ENCODE peak calls at places on chromosomes 1 and 21, in eight cellular contexts. One of them, this sample, is unnamed.

GRCh38 chr1:175702079-175702795 is 41.2 kb downstream of the TNR start:
- DNase-seq in CD8-positive, alpha-beta memory T cell: no peak
- DNase-seq in cardiac muscle cell: peak
- DNase-seq in coronary artery: no peak
- DNase-seq in OCI-LY7: no peak
- DNase-seq in A549: no peak
- DNase-seq in neuronal stem cell: no peak
- DNase-seq in tibial artery: no peak
- DNase-seq in this sample: no peak

GRCh38 chr1:170620164-170620563 is 43.8 kb upstream of the PRRX1 start:
- DNase-seq in CD8-positive, alpha-beta memory T cell: no peak
- DNase-seq in cardiac muscle cell: no peak
- DNase-seq in coronary artery: no peak
- DNase-seq in OCI-LY7: no peak
- DNase-seq in A549: no peak
- DNase-seq in neuronal stem cell: no peak
- DNase-seq in tibial artery: no peak
- DNase-seq in this sample: no peak

GRCh38 chr1:239858058-239858457 is 233.6 kb upstream of the FMN2 start:
- DNase-seq in CD8-positive, alpha-beta memory T cell: no peak
- DNase-seq in cardiac muscle cell: no peak
- DNase-seq in coronary artery: no peak
- DNase-seq in OCI-LY7: no peak
- DNase-seq in A549: peak
- DNase-seq in neuronal stem cell: peak
- DNase-seq in tibial artery: no peak
- DNase-seq in this sample: no peak

GRCh38 chr21:36069713-36070573 is at the start of gene CBR1:
- DNase-seq in CD8-positive, alpha-beta memory T cell: peak
- DNase-seq in cardiac muscle cell: peak
- DNase-seq in coronary artery: peak
- DNase-seq in OCI-LY7: peak
- DNase-seq in A549: peak
- DNase-seq in neuronal stem cell: peak
- DNase-seq in tibial artery: peak
- DNase-seq in this sample: no peak

GRCh38 chr1:29211086-29212030 is 19.4 kb downstream of the MECR start:
- DNase-seq in CD8-positive, alpha-beta memory T cell: no peak
- DNase-seq in cardiac muscle cell: no peak
- DNase-seq in coronary artery: no peak
- DNase-seq in OCI-LY7: no peak
- DNase-seq in A549: no peak
- DNase-seq in neuronal stem cell: no peak
- DNase-seq in tibial artery: no peak
- DNase-seq in this sample: no peak

GRCh38 chr1:218468707-218469106 is 123.6 kb downstream of the TGFB2 start:
- DNase-seq in CD8-positive, alpha-beta memory T cell: no peak
- DNase-seq in cardiac muscle cell: no peak
- DNase-seq in coronary artery: no peak
- DNase-seq in OCI-LY7: no peak
- DNase-seq in A549: no peak
- DNase-seq in neuronal stem cell: no peak
- DNase-seq in tibial artery: no peak
- DNase-seq in this sample: no peak

GRCh38 chr1:218351617-218352438 is 6.7 kb downstream of the TGFB2 start:
- DNase-seq in CD8-positive, alpha-beta memory T cell: no peak
- DNase-seq in cardiac muscle cell: no peak
- DNase-seq in coronary artery: no peak
- DNase-seq in OCI-LY7: no peak
- DNase-seq in A549: peak
- DNase-seq in neuronal stem cell: no peak
- DNase-seq in tibial artery: peak
- DNase-seq in this sample: no peak

GRCh38 chr1:25676488-25676887 is 59.9 kb downstream of the MAN1C1 start:
- DNase-seq in CD8-positive, alpha-beta memory T cell: no peak
- DNase-seq in cardiac muscle cell: no peak
- DNase-seq in coronary artery: no peak
- DNase-seq in OCI-LY7: no peak
- DNase-seq in A549: no peak
- DNase-seq in neuronal stem cell: no peak
- DNase-seq in tibial artery: peak
- DNase-seq in this sample: no peak

GRCh38 chr21:45505416-45506021 is 36.7 kb downstream of the SLC19A1 start:
- DNase-seq in CD8-positive, alpha-beta memory T cell: no peak
- DNase-seq in cardiac muscle cell: no peak
- DNase-seq in coronary artery: no peak
- DNase-seq in OCI-LY7: no peak
- DNase-seq in A549: no peak
- DNase-seq in neuronal stem cell: no peak
- DNase-seq in tibial artery: no peak
- DNase-seq in this sample: no peak

GRCh38 chr21:33936221-33937038 is 20.8 kb upstream of the ATP5PO start:
- DNase-seq in CD8-positive, alpha-beta memory T cell: peak
- DNase-seq in cardiac muscle cell: no peak
- DNase-seq in coronary artery: no peak
- DNase-seq in OCI-LY7: no peak
- DNase-seq in A549: no peak
- DNase-seq in neuronal stem cell: no peak
- DNase-seq in tibial artery: peak
- DNase-seq in this sample: no peak
- H3K4me3 ChIP-seq in CD8-positive, alpha-beta memory T cell: peak
- H3K4me3 ChIP-seq in cardiac muscle cell: no peak
- H3K4me3 ChIP-seq in coronary artery: no peak
- H3K4me3 ChIP-seq in OCI-LY7: no peak
- H3K4me3 ChIP-seq in A549: no peak
- H3K4me3 ChIP-seq in neuronal stem cell: no peak
- H3K4me3 ChIP-seq in tibial artery: no peak
- H3K4me3 ChIP-seq in this sample: no peak

GRCh38 chr1:74430496-74430895 is 81.9 kb downstream of the LRRC53 start:
- DNase-seq in CD8-positive, alpha-beta memory T cell: no peak
- DNase-seq in cardiac muscle cell: no peak
- DNase-seq in coronary artery: no peak
- DNase-seq in OCI-LY7: no peak
- DNase-seq in A549: no peak
- DNase-seq in neuronal stem cell: no peak
- DNase-seq in tibial artery: no peak
- DNase-seq in this sample: no peak

GRCh38 chr1:74432325-74432724 is 80.1 kb downstream of the LRRC53 start:
- DNase-seq in CD8-positive, alpha-beta memory T cell: no peak
- DNase-seq in cardiac muscle cell: no peak
- DNase-seq in coronary artery: no peak
- DNase-seq in OCI-LY7: no peak
- DNase-seq in A549: no peak
- DNase-seq in neuronal stem cell: no peak
- DNase-seq in tibial artery: no peak
- DNase-seq in this sample: no peak

GRCh38 chr1:74437035-74437434 is 75.4 kb downstream of the LRRC53 start:
- DNase-seq in CD8-positive, alpha-beta memory T cell: no peak
- DNase-seq in cardiac muscle cell: no peak
- DNase-seq in coronary artery: no peak
- DNase-seq in OCI-LY7: no peak
- DNase-seq in A549: no peak
- DNase-seq in neuronal stem cell: no peak
- DNase-seq in tibial artery: no peak
- DNase-seq in this sample: no peak

GRCh38 chr1:74436078-74436477 is 76.3 kb downstream of the LRRC53 start:
- DNase-seq in CD8-positive, alpha-beta memory T cell: no peak
- DNase-seq in cardiac muscle cell: no peak
- DNase-seq in coronary artery: no peak
- DNase-seq in OCI-LY7: no peak
- DNase-seq in A549: no peak
- DNase-seq in neuronal stem cell: no peak
- DNase-seq in tibial artery: no peak
- DNase-seq in this sample: no peak
- H3K27ac ChIP-seq in CD8-positive, alpha-beta memory T cell: no peak
- H3K27ac ChIP-seq in cardiac muscle cell: no peak
- H3K27ac ChIP-seq in coronary artery: no peak
- H3K27ac ChIP-seq in OCI-LY7: no peak
- H3K27ac ChIP-seq in A549: no peak
- H3K27ac ChIP-seq in neuronal stem cell: no peak
- H3K27ac ChIP-seq in tibial artery: no peak
- H3K27ac ChIP-seq in this sample: no peak

GRCh38 chr1:178121883-178122282 is 28.0 kb downstream of the RASAL2 start:
- DNase-seq in CD8-positive, alpha-beta memory T cell: no peak
- DNase-seq in cardiac muscle cell: no peak
- DNase-seq in coronary artery: no peak
- DNase-seq in OCI-LY7: no peak
- DNase-seq in A549: no peak
- DNase-seq in neuronal stem cell: peak
- DNase-seq in tibial artery: no peak
- DNase-seq in this sample: no peak

GRCh38 chr1:178115260-178115659 is 21.4 kb downstream of the RASAL2 start:
- DNase-seq in CD8-positive, alpha-beta memory T cell: no peak
- DNase-seq in cardiac muscle cell: no peak
- DNase-seq in coronary artery: no peak
- DNase-seq in OCI-LY7: no peak
- DNase-seq in A549: no peak
- DNase-seq in neuronal stem cell: no peak
- DNase-seq in tibial artery: no peak
- DNase-seq in this sample: no peak

GRCh38 chr1:178122283-178122682 is 28.4 kb downstream of the RASAL2 start:
- DNase-seq in CD8-positive, alpha-beta memory T cell: no peak
- DNase-seq in cardiac muscle cell: no peak
- DNase-seq in coronary artery: no peak
- DNase-seq in OCI-LY7: no peak
- DNase-seq in A549: no peak
- DNase-seq in neuronal stem cell: no peak
- DNase-seq in tibial artery: no peak
- DNase-seq in this sample: no peak

GRCh38 chr1:178120088-178120487 is 26.2 kb downstream of the RASAL2 start:
- DNase-seq in CD8-positive, alpha-beta memory T cell: no peak
- DNase-seq in cardiac muscle cell: no peak
- DNase-seq in coronary artery: no peak
- DNase-seq in OCI-LY7: no peak
- DNase-seq in A549: no peak
- DNase-seq in neuronal stem cell: no peak
- DNase-seq in tibial artery: no peak
- DNase-seq in this sample: no peak

DNA sequence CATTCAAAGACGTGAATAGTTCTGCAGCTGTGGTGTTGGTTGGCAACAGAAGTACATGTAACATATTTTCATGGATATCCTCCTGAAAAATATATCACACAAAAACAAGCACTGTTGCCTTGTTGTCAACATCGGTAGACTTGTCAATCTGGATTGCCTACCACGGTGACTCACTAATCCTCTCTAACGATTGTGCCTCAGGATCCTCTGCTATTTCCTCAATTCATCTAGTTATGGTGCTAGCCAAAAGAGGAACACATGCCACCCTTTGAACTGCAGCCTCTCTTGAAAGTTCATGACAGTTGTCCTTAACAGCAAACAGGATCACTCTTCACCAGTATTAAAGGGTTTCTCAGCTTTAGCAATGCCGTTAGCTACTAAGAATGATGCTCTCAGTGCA is 25.7 kb downstream of the RASAL2 start:
- DNase-seq in CD8-positive, alpha-beta memory T cell: no peak
- DNase-seq in cardiac muscle cell: no peak
- DNase-seq in coronary artery: no peak
- DNase-seq in OCI-LY7: no peak
- DNase-seq in A549: no peak
- DNase-seq in neuronal stem cell: no peak
- DNase-seq in tibial artery: no peak
- DNase-seq in this sample: no peak
- H3K4me3 ChIP-seq in CD8-positive, alpha-beta memory T cell: no peak
- H3K4me3 ChIP-seq in cardiac muscle cell: no peak
- H3K4me3 ChIP-seq in coronary artery: no peak
- H3K4me3 ChIP-seq in OCI-LY7: no peak
- H3K4me3 ChIP-seq in A549: no peak
- H3K4me3 ChIP-seq in neuronal stem cell: no peak
- H3K4me3 ChIP-seq in tibial artery: no peak
- H3K4me3 ChIP-seq in this sample: no peak

GRCh38 chr1:171754971-171755370 is 13.1 kb upstream of the VAMP4 start:
- DNase-seq in CD8-positive, alpha-beta memory T cell: no peak
- DNase-seq in cardiac muscle cell: no peak
- DNase-seq in coronary artery: no peak
- DNase-seq in OCI-LY7: no peak
- DNase-seq in A549: no peak
- DNase-seq in neuronal stem cell: no peak
- DNase-seq in tibial artery: no peak
- DNase-seq in this sample: no peak
- H3K27ac ChIP-seq in CD8-positive, alpha-beta memory T cell: no peak
- H3K27ac ChIP-seq in cardiac muscle cell: no peak
- H3K27ac ChIP-seq in coronary artery: no peak
- H3K27ac ChIP-seq in OCI-LY7: no peak
- H3K27ac ChIP-seq in A549: no peak
- H3K27ac ChIP-seq in neuronal stem cell: no peak
- H3K27ac ChIP-seq in tibial artery: no peak
- H3K27ac ChIP-seq in this sample: no peak

GRCh38 chr1:216686860-216687545 is 36.2 kb downstream of the ESRRG start:
- DNase-seq in CD8-positive, alpha-beta memory T cell: no peak
- DNase-seq in cardiac muscle cell: peak
- DNase-seq in coronary artery: no peak
- DNase-seq in OCI-LY7: no peak
- DNase-seq in A549: no peak
- DNase-seq in neuronal stem cell: peak
- DNase-seq in tibial artery: no peak
- DNase-seq in this sample: peak
- H3K4me3 ChIP-seq in CD8-positive, alpha-beta memory T cell: no peak
- H3K4me3 ChIP-seq in cardiac muscle cell: no peak
- H3K4me3 ChIP-seq in coronary artery: no peak
- H3K4me3 ChIP-seq in OCI-LY7: no peak
- H3K4me3 ChIP-seq in A549: no peak
- H3K4me3 ChIP-seq in neuronal stem cell: no peak
- H3K4me3 ChIP-seq in tibial artery: no peak
- H3K4me3 ChIP-seq in this sample: no peak

DNA sequence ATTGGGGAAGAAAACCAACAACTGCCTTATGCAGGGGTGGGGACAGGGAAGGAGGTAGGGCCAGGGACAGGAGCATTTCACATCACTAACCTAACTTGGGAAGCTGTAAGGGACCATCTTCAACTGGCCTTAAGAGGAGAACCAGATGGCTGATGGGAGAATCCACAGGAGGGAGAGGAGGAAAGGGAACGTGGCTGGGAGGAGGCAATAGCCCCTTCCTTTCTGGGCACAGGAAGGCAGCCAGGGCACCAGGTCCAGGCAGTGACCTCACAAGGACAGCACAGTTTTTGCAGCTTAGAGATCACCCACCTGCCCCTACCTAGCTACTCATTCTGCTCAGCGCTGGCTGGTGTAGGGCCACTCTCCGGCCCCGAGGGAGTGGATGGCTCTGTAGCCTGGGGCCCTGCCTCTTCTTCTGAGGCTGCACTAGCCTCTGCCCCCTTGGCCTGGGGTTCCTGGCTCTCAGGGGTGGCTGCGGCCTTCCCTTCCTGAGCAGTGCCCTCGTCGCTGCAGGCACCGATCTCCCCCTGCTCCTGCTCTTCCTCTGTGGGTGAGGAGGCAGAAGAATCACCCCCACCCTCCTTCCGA is 1.7 kb downstream of the MARCKSL1 start:
- DNase-seq in CD8-positive, alpha-beta memory T cell: no peak
- DNase-seq in cardiac muscle cell: peak
- DNase-seq in coronary artery: no peak
- DNase-seq in OCI-LY7: peak
- DNase-seq in A549: no peak
- DNase-seq in neuronal stem cell: no peak
- DNase-seq in tibial artery: no peak
- DNase-seq in this sample: no peak
- H3K27ac ChIP-seq in CD8-positive, alpha-beta memory T cell: no peak
- H3K27ac ChIP-seq in cardiac muscle cell: no peak
- H3K27ac ChIP-seq in coronary artery: no peak
- H3K27ac ChIP-seq in OCI-LY7: peak
- H3K27ac ChIP-seq in A549: peak
- H3K27ac ChIP-seq in neuronal stem cell: peak
- H3K27ac ChIP-seq in tibial artery: no peak
- H3K27ac ChIP-seq in this sample: no peak

GRCh38 chr1:44707959-44708831 is 22.8 kb downstream of the RNU5D-1 start:
- DNase-seq in CD8-positive, alpha-beta memory T cell: no peak
- DNase-seq in cardiac muscle cell: peak
- DNase-seq in coronary artery: no peak
- DNase-seq in OCI-LY7: peak
- DNase-seq in A549: peak
- DNase-seq in neuronal stem cell: no peak
- DNase-seq in tibial artery: peak
- DNase-seq in this sample: no peak
- H3K4me3 ChIP-seq in CD8-positive, alpha-beta memory T cell: peak
- H3K4me3 ChIP-seq in cardiac muscle cell: no peak
- H3K4me3 ChIP-seq in coronary artery: peak
- H3K4me3 ChIP-seq in OCI-LY7: peak
- H3K4me3 ChIP-seq in A549: no peak
- H3K4me3 ChIP-seq in neuronal stem cell: no peak
- H3K4me3 ChIP-seq in tibial artery: no peak
- H3K4me3 ChIP-seq in this sample: no peak